ENCODE peak calls at places on chromosomes 16 and 17, in six cellular contexts. Y is CD4-positive, CD25-positive, alpha-beta regulatory T cell; R is neural progenitor cell; U is adipocyte; I is effector memory CD4-positive, alpha-beta T cell; W is iPS DF 6.9. P is an unnamed sample. For H3K36me3 and H3K27me3, the result is how much of the 10 kb centered on the place peaks cover.

GRCh38 chr16:10965440-10966039 is 21.2 kb downstream of the CLEC16A start:
- DNase-seq in Y (peak), R (no peak), U (no peak), I (no peak), W (no peak), P (no peak)

GRCh38 chr16:10577305-10578202 is 2.8 kb downstream of the EMP2 start:
- DNase-seq in Y (no peak), R (peak), U (peak), I (no peak), W (no peak), P (no peak)

GRCh38 chr16:30761427-30761927 is 385 bp downstream of the CFAP119 start:
- DNase-seq in Y (peak), R (peak), U (peak), I (peak), W (no peak), P (no peak)

GRCh38 chr17:43831633-43832032 is 1.3 kb downstream of the MPP3 start:
- DNase-seq in Y (no peak), R (peak), U (no peak), I (no peak), W (no peak), P (no peak)

GRCh38 chr17:17561408-17562144 is 29.9 kb downstream of the PEMT start:
- DNase-seq in Y (no peak), R (no peak), U (no peak), I (no peak), W (no peak), P (no peak)

GRCh38 chr17:80592243-80592642 is 47.6 kb downstream of the RPTOR start:
- DNase-seq in Y (no peak), R (no peak), U (no peak), I (no peak), W (no peak), P (no peak)

GRCh38 chr17:40063915-40064531 is 1.3 kb downstream of the THRA start:
- DNase-seq in Y (no peak), R (no peak), U (no peak), I (no peak), W (no peak), P (no peak)

GRCh38 chr16:8741636-8742427 is 55.6 kb downstream of the TMEM186 start:
- DNase-seq in Y (no peak), R (no peak), U (no peak), I (no peak), W (no peak), P (no peak)

GRCh38 chr17:32586666-32587065 is 99.9 kb downstream of the CDK5R1 start:
- DNase-seq in Y (no peak), R (no peak), U (no peak), I (no peak), W (no peak), P (peak)

GRCh38 chr17:80944326-80944725 is 47.3 kb upstream of the CHMP6 start:
- DNase-seq in Y (no peak), R (no peak), U (no peak), I (no peak), W (no peak), P (no peak)

GRCh38 chr17:47802341-47803022 is 19.1 kb downstream of the OSBPL7 start:
- DNase-seq in Y (peak), R (peak), U (peak), I (peak), W (peak), P (no peak)

GRCh38 chr16:25135239-25135878 is 23.8 kb downstream of the LCMT1 start:
- DNase-seq in Y (no peak), R (no peak), U (peak), I (no peak), W (no peak), P (no peak)

GRCh38 chr16:70740919-70741778 is 55.3 kb upstream of the MTSS2 start:
- DNase-seq in Y (peak), R (no peak), U (peak), I (no peak), W (no peak), P (peak)

GRCh38 chr16:49340466-49340865 is 33.1 kb upstream of the C16orf78 start:
- DNase-seq in Y (no peak), R (no peak), U (no peak), I (no peak), W (no peak), P (no peak)

GRCh38 chr16:25066747-25067631 is 44.6 kb upstream of the LCMT1 start:
- DNase-seq in Y (peak), R (peak), U (peak), I (peak), W (no peak), P (no peak)

GRCh38 chr17:8736362-8736761 is 8.3 kb downstream of the CCDC42 start:
- DNase-seq in Y (no peak), R (no peak), U (no peak), I (no peak), W (no peak), P (no peak)

GRCh38 chr16:5845046-5845445 is 747.5 kb upstream of the EEF2KMT start:
- DNase-seq in Y (no peak), R (no peak), U (no peak), I (no peak), W (no peak), P (no peak)

GRCh38 chr17:81097134-81097942 is 62.4 kb downstream of the BAIAP2 start:
- DNase-seq in Y (peak), R (peak), U (peak), I (peak), W (no peak), P (peak)

DNA sequence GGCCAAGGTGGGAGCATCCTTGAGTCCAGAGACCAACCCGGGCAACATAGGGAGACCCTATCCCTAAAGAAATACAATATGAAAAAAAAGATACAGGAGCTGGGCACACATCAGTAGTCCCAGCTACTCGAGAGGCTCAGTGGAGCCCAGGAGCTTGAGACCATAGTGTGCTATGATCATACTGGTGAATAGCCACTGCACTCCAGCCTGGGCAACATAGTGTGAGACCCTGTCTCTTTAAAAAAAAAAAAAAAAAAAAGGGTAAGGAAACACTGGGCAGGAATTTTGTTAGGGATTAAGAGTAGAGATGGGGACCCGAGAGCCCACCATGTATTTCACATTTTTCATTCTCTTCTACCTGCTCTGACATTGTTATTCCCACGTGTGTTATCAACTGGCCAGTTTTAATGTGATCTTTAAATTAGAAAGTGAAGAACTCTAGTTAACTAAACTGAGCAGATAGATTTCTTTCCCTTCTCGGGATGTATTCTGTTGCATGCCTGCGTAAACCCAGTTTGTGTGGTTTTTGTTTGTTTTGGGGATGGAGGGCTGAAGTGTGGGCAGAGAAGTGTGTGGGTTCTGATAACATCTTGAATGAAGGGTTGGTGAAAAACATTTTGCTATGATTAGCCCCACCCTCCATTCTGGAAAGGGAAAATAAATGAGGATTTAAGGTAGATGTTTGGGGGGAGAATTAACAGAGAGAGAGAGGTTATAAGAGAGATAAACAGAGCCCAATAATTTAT is 17.2 kb upstream of the SNTB2 start:
- DNase-seq in Y (no peak), R (no peak), U (no peak), I (no peak), W (no peak), P (no peak)
- H3K36me3 ChIP-seq in Y (under half), R (under half), U (half or more), I (under half), W (under half), P (under half)

DNA sequence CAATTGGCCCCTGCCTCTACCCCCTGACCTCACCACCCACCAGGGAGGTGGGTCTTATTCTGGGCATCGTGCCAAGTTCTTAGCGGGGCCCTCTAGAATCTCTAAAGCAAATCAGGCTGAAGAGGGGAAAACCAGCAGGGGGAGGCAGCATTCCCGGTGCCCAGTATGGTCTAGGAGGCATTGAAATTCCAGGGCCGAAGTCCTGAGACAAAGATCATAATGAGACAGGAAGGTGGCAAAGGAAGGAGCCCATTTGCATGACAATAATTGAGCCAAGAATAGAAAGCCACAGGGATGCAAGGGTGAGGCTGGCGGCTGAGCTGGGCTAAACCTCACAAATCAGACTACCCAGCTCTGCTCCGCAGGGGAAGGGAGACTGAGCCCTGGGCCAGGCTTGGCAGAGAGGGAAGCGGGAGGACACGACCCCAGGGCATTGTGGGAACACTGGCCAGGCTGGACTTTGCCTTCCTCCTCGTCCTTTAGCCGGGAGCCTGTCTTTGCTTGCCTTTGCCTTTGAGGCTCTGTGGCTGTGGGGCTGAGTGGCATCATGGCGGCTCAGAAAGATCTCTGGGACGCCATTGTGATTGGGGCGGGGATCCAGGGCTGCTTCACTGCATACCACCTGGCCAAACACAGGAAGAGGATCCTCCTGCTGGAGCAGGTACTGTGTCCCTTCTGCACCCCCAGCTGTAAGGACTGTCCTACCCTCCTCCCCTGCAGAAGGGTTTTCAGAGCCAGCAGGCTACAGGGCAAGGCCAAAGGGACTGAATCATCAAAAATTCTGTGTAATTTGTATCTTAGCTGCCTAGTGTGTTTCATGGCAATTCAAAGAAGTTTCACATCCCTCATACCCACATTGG is at the start of gene PIPOX:
- DNase-seq in Y (no peak), R (peak), U (peak), I (no peak), W (peak), P (no peak)
- H3K4me3 ChIP-seq in Y (no peak), R (peak), U (no peak), I (no peak), W (no peak), P (no peak)

GRCh38 chr17:1969712-1970111 is 55.4 kb downstream of the RTN4RL1 start:
- DNase-seq in Y (no peak), R (no peak), U (no peak), I (no peak), W (no peak), P (no peak)
- H3K27me3 ChIP-seq in Y (under half), R (under half), U (under half), I (under half), W (under half), P (under half)

DNA sequence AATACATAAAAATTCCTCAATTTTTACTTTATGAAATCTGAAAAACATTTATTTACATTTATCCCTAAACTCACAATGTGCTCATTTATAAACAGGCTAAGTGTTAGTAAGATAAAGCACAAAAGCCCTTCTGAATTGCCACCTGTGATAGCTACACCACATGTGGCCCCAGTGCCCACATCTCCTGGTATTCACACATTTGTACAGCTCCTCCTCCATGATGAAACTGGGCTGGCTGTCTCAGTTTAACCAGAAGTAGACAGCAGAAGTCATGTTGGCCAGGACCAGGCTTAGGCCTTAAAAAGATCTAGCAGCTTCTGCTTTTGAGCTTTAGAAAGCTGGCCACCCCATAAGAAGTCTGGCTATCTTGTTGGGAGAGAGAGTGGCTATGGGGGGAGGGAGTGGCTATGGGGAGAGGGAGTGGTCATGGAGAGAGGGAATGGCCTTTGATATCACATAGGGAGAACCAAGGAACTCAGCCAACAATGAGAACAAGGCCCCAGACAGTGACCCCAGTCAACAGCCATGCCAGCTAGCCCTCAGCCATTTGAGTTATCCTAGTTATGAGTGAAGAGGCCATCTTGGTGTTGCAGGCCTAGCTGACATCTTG is 47.4 kb downstream of the CEP95 start:
- DNase-seq in Y (no peak), R (no peak), U (no peak), I (no peak), W (no peak), P (no peak)
- H3K36me3 ChIP-seq in Y (under half), R (under half), U (under half), I (under half), W (under half), P (under half)

GRCh38 chr17:63446981-63447687 is 1.0 kb upstream of the CYB561 start:
- DNase-seq in Y (no peak), R (peak), U (no peak), I (peak), W (no peak), P (no peak)
- H3K4me3 ChIP-seq in Y (no peak), R (peak), U (peak), I (peak), W (peak), P (no peak)

GRCh38 chr16:58462997-58463891 is 36.7 kb upstream of the NDRG4 start:
- DNase-seq in Y (no peak), R (peak), U (peak), I (no peak), W (no peak), P (no peak)
- H3K27me3 ChIP-seq in Y (under half), R (half or more), U (under half), I (under half), W (under half), P (under half)

GRCh38 chr17:82619211-82619610 is 29.0 kb downstream of the WDR45B start:
- DNase-seq in Y (no peak), R (no peak), U (no peak), I (no peak), W (no peak), P (no peak)
- H3K36me3 ChIP-seq in Y (half or more), R (under half), U (half or more), I (half or more), W (under half), P (under half)

GRCh38 chr16:68021490-68021889 is 1.5 kb downstream of the DDX28 start:
- DNase-seq in Y (no peak), R (no peak), U (no peak), I (no peak), W (no peak), P (no peak)
- H3K4me3 ChIP-seq in Y (peak), R (peak), U (peak), I (no peak), W (no peak), P (no peak)

P was measured in BJ.